ENCODE peak calls at places on chromosomes 1 and 21, in ten cellular contexts. B is NCI-H1092 treated with DMSO at 0.1 percent for 48 hours; Y is progenitor cell of endocrine pancreas; U is tibial nerve; T is fibroblast of the aortic adventitia; L is MM.1S; Z is activated CD4-positive, CD25-positive, alpha-beta regulatory T cell; D is GM13976; J is T-helper 9 cell; G is IMR-90. K is an unnamed sample.

GRCh38 chr21:46078984-46079356 is 18.9 kb upstream of the COL6A2 start:
- DNase-seq in U (peak), J (no peak), T (peak), D (no peak), G (no peak), L (no peak), B (no peak), Z (no peak), Y (no peak), K (no peak)

GRCh38 chr21:44300262-44300959 is 558 bp downstream of the PFKL start:
- DNase-seq in J (peak), U (peak), B (peak), Y (peak), D (peak), G (peak), L (peak), T (peak), Z (peak), K (peak)

GRCh38 chr1:101376121-101377095 is 139.6 kb downstream of the S1PR1 start:
- DNase-seq in G (no peak), T (no peak), L (no peak), D (no peak), U (no peak), J (no peak), B (no peak), Y (no peak), Z (no peak), K (no peak)

GRCh38 chr1:93585059-93585966 is 96.3 kb downstream of the BCAR3 start:
- DNase-seq in Z (no peak), U (no peak), B (no peak), Y (peak), J (no peak), G (no peak), D (no peak), L (no peak), T (peak), K (peak)

GRCh38 chr1:243713470-243714186 is 136.4 kb downstream of the AKT3 start:
- DNase-seq in Z (no peak), D (no peak), U (no peak), J (no peak), Y (no peak), L (no peak), T (peak), B (peak), G (peak), K (no peak)

GRCh38 chr21:17451364-17451869 is 61.4 kb upstream of the CXADR start:
- DNase-seq in D (no peak), Y (no peak), T (peak), J (no peak), U (peak), Z (no peak), B (no peak), L (no peak), G (peak), K (no peak)

GRCh38 chr21:46157396-46157986 is 2.1 kb upstream of the FTCD start:
- DNase-seq in B (no peak), U (no peak), Z (no peak), D (no peak), L (no peak), J (no peak), Y (no peak), G (no peak), T (no peak), K (no peak)

GRCh38 chr1:192575499-192576189 is at the start of gene RGS1:
- DNase-seq in T (no peak), B (no peak), Z (peak), J (peak), Y (no peak), L (peak), D (peak), U (peak), G (no peak), K (peak)

GRCh38 chr1:229360417-229360816 is 17.6 kb upstream of the CCSAP start:
- DNase-seq in T (no peak), L (no peak), Y (no peak), G (no peak), U (no peak), B (no peak), Z (no peak), J (no peak), D (no peak), K (no peak)

GRCh38 chr1:18972991-18973390 is 16.5 kb upstream of the IFFO2 start:
- DNase-seq in L (no peak), Y (no peak), D (no peak), U (no peak), T (no peak), B (no peak), Z (no peak), J (no peak), G (peak), K (no peak)

GRCh38 chr1:68218485-68218884 is 13.8 kb downstream of the WLS start:
- DNase-seq in Z (no peak), J (no peak), U (no peak), B (no peak), D (no peak), T (no peak), Y (no peak), G (no peak), L (no peak), K (no peak)

GRCh38 chr1:160133990-160134770 is 17.2 kb upstream of the ATP1A4 start:
- DNase-seq in Z (no peak), G (no peak), Y (no peak), D (no peak), T (no peak), L (no peak), U (no peak), J (no peak), B (no peak), K (no peak)

K was measured in mucosa of descending colon.